ENCODE peak calls at places on chromosomes 12 and 14, in five cellular contexts. P is substantia nigra, Y is foreskin melanocyte, T is MCF 10A, J is NCI-H82. O is an unnamed sample.

GRCh38 chr12:132904718-132905328 is 17.4 kb upstream of the CHFR start:
- DNase-seq in J (peak), P (peak), Y (no peak), T (no peak), O (peak)

GRCh38 chr12:92244036-92244435 is 98.4 kb upstream of the BTG1 start:
- DNase-seq in T (peak), J (no peak), P (no peak), Y (no peak), O (no peak)

GRCh38 chr14:91348861-91349465 is 68.7 kb downstream of the CCDC88C start:
- DNase-seq in T (no peak), J (no peak), Y (peak), P (no peak), O (no peak)

GRCh38 chr12:8780389-8780788 is 42.0 kb upstream of the A2ML1 start:
- DNase-seq in T (peak), J (peak), P (no peak), Y (peak), O (peak)

GRCh38 chr12:64694130-64695078 is 64.8 kb downstream of the GNS start:
- DNase-seq in Y (no peak), P (no peak), J (peak), T (no peak), O (no peak)

GRCh38 chr12:70592664-70593063 is 44.6 kb downstream of the PTPRB start:
- DNase-seq in P (no peak), J (no peak), Y (no peak), T (no peak), O (no peak)

GRCh38 chr12:84856156-84856900 is 56.3 kb downstream of the SLC6A15 start:
- DNase-seq in J (no peak), P (no peak), Y (peak), T (peak), O (peak)

GRCh38 chr14:79369359-79370332 is 841.7 kb downstream of the DIO2 start:
- DNase-seq in P (no peak), T (peak), Y (peak), J (no peak), O (peak)

GRCh38 chr12:116838395-116838794 is 42.8 kb downstream of the HRK start:
- DNase-seq in P (no peak), J (no peak), T (no peak), Y (no peak), O (no peak)

GRCh38 chr14:36661506-36662257 is at the start of gene PAX9:
- DNase-seq in Y (peak), P (no peak), J (peak), T (peak), O (peak)

GRCh38 chr14:68677901-68678300 is 115.0 kb downstream of the ZFP36L1 start:
- DNase-seq in J (no peak), Y (no peak), T (no peak), P (no peak), O (no peak)

GRCh38 chr14:89013698-89014569 is 189.5 kb downstream of the TTC8 start:
- DNase-seq in Y (no peak), J (peak), T (no peak), P (no peak), O (no peak)

GRCh38 chr12:76085159-76085868 is 829 bp upstream of the NAP1L1 start:
- DNase-seq in P (no peak), T (no peak), J (peak), Y (peak), O (no peak)

GRCh38 chr12:127636881-127637280 is 630.1 kb upstream of the TMEM132C start:
- DNase-seq in P (no peak), T (no peak), J (no peak), Y (no peak), O (no peak)

GRCh38 chr14:99077844-99078236 is 194.2 kb downstream of the BCL11B start:
- DNase-seq in P (no peak), T (no peak), J (no peak), Y (no peak), O (no peak)

GRCh38 chr12:127247937-127248336 is 1019.0 kb upstream of the TMEM132C start:
- DNase-seq in P (no peak), Y (no peak), J (no peak), T (no peak), O (no peak)

GRCh38 chr14:93825235-93825553 is 36.9 kb upstream of the PRIMA1 start:
- DNase-seq in Y (no peak), J (no peak), P (no peak), T (no peak), O (no peak)

GRCh38 chr12:132487311-132487741 is 2.6 kb upstream of the FBRSL1 start:
- DNase-seq in Y (no peak), J (peak), T (no peak), P (no peak), O (no peak)

O was measured in PC-3.